ENCODE peak calls at places on chromosome 4, in ten cellular contexts. One of them, this sample, is unnamed.

GRCh38 chr4:71290481-71290880 is 48.3 kb upstream of the SLC4A4 start:
- DNase-seq in GM04504: no peak
- DNase-seq in WERI-Rb-1: no peak
- DNase-seq in colonic mucosa: no peak
- DNase-seq in Kasumi-1: no peak
- DNase-seq in activated T-cell treated with anti-CD3 and anti-CD28 coated beads for 1 hour: no peak
- DNase-seq in astrocyte of the spinal cord: no peak
- DNase-seq in mesothelial cell of epicardium: no peak
- DNase-seq in uterus: no peak
- DNase-seq in GM03348: no peak
- DNase-seq in this sample: no peak

GRCh38 chr4:128350449-128351045 is 62.9 kb upstream of the PGRMC2 start:
- DNase-seq in astrocyte of the spinal cord: no peak
- DNase-seq in Kasumi-1: no peak
- DNase-seq in WERI-Rb-1: no peak
- DNase-seq in GM04504: no peak
- DNase-seq in GM03348: no peak
- DNase-seq in mesothelial cell of epicardium: no peak
- DNase-seq in uterus: no peak
- DNase-seq in colonic mucosa: no peak
- DNase-seq in activated T-cell treated with anti-CD3 and anti-CD28 coated beads for 1 hour: no peak
- DNase-seq in this sample: no peak

GRCh38 chr4:138338840-138339239 is 96.7 kb upstream of the SLC7A11 start:
- DNase-seq in WERI-Rb-1: no peak
- DNase-seq in uterus: no peak
- DNase-seq in activated T-cell treated with anti-CD3 and anti-CD28 coated beads for 1 hour: no peak
- DNase-seq in GM03348: no peak
- DNase-seq in astrocyte of the spinal cord: no peak
- DNase-seq in colonic mucosa: no peak
- DNase-seq in GM04504: no peak
- DNase-seq in mesothelial cell of epicardium: no peak
- DNase-seq in Kasumi-1: no peak
- DNase-seq in this sample: no peak

GRCh38 chr4:40718571-40718970 is 31.2 kb upstream of the NSUN7 start:
- DNase-seq in WERI-Rb-1: peak
- DNase-seq in GM04504: no peak
- DNase-seq in activated T-cell treated with anti-CD3 and anti-CD28 coated beads for 1 hour: no peak
- DNase-seq in uterus: no peak
- DNase-seq in colonic mucosa: peak
- DNase-seq in Kasumi-1: no peak
- DNase-seq in GM03348: no peak
- DNase-seq in astrocyte of the spinal cord: no peak
- DNase-seq in mesothelial cell of epicardium: no peak
- DNase-seq in this sample: no peak

GRCh38 chr4:25787891-25788331 is 74.9 kb downstream of the SEL1L3 start:
- DNase-seq in colonic mucosa: no peak
- DNase-seq in GM03348: no peak
- DNase-seq in activated T-cell treated with anti-CD3 and anti-CD28 coated beads for 1 hour: no peak
- DNase-seq in Kasumi-1: no peak
- DNase-seq in GM04504: no peak
- DNase-seq in mesothelial cell of epicardium: no peak
- DNase-seq in uterus: no peak
- DNase-seq in WERI-Rb-1: no peak
- DNase-seq in astrocyte of the spinal cord: no peak
- DNase-seq in this sample: no peak

GRCh38 chr4:174332741-174333493 is 49.2 kb downstream of the CEP44 start:
- DNase-seq in GM03348: no peak
- DNase-seq in activated T-cell treated with anti-CD3 and anti-CD28 coated beads for 1 hour: no peak
- DNase-seq in WERI-Rb-1: no peak
- DNase-seq in uterus: no peak
- DNase-seq in Kasumi-1: no peak
- DNase-seq in mesothelial cell of epicardium: no peak
- DNase-seq in GM04504: no peak
- DNase-seq in colonic mucosa: no peak
- DNase-seq in astrocyte of the spinal cord: no peak
- DNase-seq in this sample: no peak

GRCh38 chr4:74157116-74157742 is 689 bp upstream of the MTHFD2L start:
- DNase-seq in uterus: no peak
- DNase-seq in Kasumi-1: peak
- DNase-seq in astrocyte of the spinal cord: peak
- DNase-seq in WERI-Rb-1: no peak
- DNase-seq in mesothelial cell of epicardium: no peak
- DNase-seq in GM04504: no peak
- DNase-seq in activated T-cell treated with anti-CD3 and anti-CD28 coated beads for 1 hour: no peak
- DNase-seq in GM03348: peak
- DNase-seq in colonic mucosa: no peak
- DNase-seq in this sample: no peak

GRCh38 chr4:94339779-94340178 is 2.9 kb downstream of the HPGDS start:
- DNase-seq in mesothelial cell of epicardium: no peak
- DNase-seq in colonic mucosa: no peak
- DNase-seq in activated T-cell treated with anti-CD3 and anti-CD28 coated beads for 1 hour: no peak
- DNase-seq in GM03348: no peak
- DNase-seq in astrocyte of the spinal cord: no peak
- DNase-seq in WERI-Rb-1: no peak
- DNase-seq in GM04504: no peak
- DNase-seq in uterus: no peak
- DNase-seq in Kasumi-1: no peak
- DNase-seq in this sample: no peak